ENCODE peak calls at places on chromosomes 4 and X, in eight cellular contexts. J, O, Z, K, L, R, N and X are unnamed samples.

GRCh38 chrX:34734383-34734782 is 77.3 kb upstream of the TMEM47 start:
- DNase-seq in J (no peak), O (no peak), Z (no peak), K (no peak), L (no peak), R (no peak), N (peak; percentile 17), X (no peak)

GRCh38 chr4:89298160-89298559 is 9.4 kb downstream of the GPRIN3 start:
- DNase-seq in J (no peak), O (no peak), Z (no peak), K (no peak), L (peak; percentile 65), R (no peak), N (no peak), X (no peak)

GRCh38 chrX:118353081-118353850 is 7.4 kb downstream of the WDR44 start:
- DNase-seq in J (no peak), O (no peak), Z (no peak), K (no peak), L (no peak), R (no peak), N (peak; percentile 70), X (no peak)

GRCh38 chr4:79042079-79042674 is 102.9 kb upstream of the PAQR3 start:
- DNase-seq in J (no peak), O (peak; percentile 42), Z (no peak), K (peak; percentile 32), L (no peak), R (peak; percentile 3), N (peak; percentile 41), X (peak; percentile 65)

GRCh38 chr4:110106946-110107325 is 91.5 kb downstream of the ELOVL6 start:
- DNase-seq in J (no peak), O (peak; percentile 40), Z (no peak), K (peak; percentile 28), L (no peak), R (peak; percentile 40), N (peak; percentile 87), X (peak; percentile 54)

GRCh38 chr4:22129454-22130075 is 181.0 kb upstream of the KCNIP4 start:
- DNase-seq in J (no peak), O (peak; percentile 51), Z (peak; percentile 23), K (peak; percentile 3), L (peak; percentile 12), R (peak; percentile 17), N (peak; percentile 54), X (peak; percentile 72)

GRCh38 chr4:152508818-152509217 is 27.1 kb downstream of the FBXW7 start:
- DNase-seq in J (no peak), O (no peak), Z (no peak), K (no peak), L (no peak), R (no peak), N (no peak), X (no peak)

GRCh38 chrX:111490683-111491082 is 20.8 kb upstream of the SERTM2 start:
- DNase-seq in J (no peak), O (peak; percentile 6), Z (no peak), K (no peak), L (no peak), R (no peak), N (no peak), X (no peak)

GRCh38 chrX:154059231-154059630 is 38.3 kb downstream of the MECP2 start:
- DNase-seq in J (no peak), O (no peak), Z (no peak), K (no peak), L (no peak), R (no peak), N (no peak), X (no peak)

GRCh38 chr4:13543648-13544555 is at the start of gene NKX3-2:
- DNase-seq in J (no peak), O (peak; percentile 56), Z (peak; percentile 35), K (no peak), L (no peak), R (no peak), N (no peak), X (peak; percentile 11)

GRCh38 chr4:137806420-137806819 is 274.1 kb upstream of the PCDH18 start:
- DNase-seq in J (no peak), O (no peak), Z (no peak), K (no peak), L (no peak), R (no peak), N (no peak), X (no peak)

GRCh38 chrX:84362184-84362838 is 139.9 kb downstream of the HDX start:
- DNase-seq in J (peak; percentile 7), O (peak; percentile 6), Z (no peak), K (no peak), L (no peak), R (peak; percentile 43), N (no peak), X (no peak)

GRCh38 chr4:156749791-156750403 is 221.7 kb downstream of the PDGFC start:
- DNase-seq in J (no peak), O (no peak), Z (no peak), K (no peak), L (no peak), R (no peak), N (no peak), X (no peak)

GRCh38 chr4:4269856-4270255 is 20.1 kb downstream of the LYAR start:
- DNase-seq in J (no peak), O (no peak), Z (no peak), K (no peak), L (no peak), R (no peak), N (peak; percentile 93), X (no peak)